ENCODE peak calls at places on chromosomes 11 and 22, in four cellular contexts. One of them, this sample, is unnamed.

GRCh38 chr11:46270707-46271106 is 6.8 kb upstream of the CREB3L1 start:
- DNase-seq in foreskin fibroblast: no peak
- DNase-seq in activated T-helper 1 cell treated with Interleukin-2 at 50 U/mL for 16 hours: no peak
- DNase-seq in coronary artery: no peak
- DNase-seq in this sample: no peak

GRCh38 chr11:46520971-46521745 is 72.7 kb downstream of the AMBRA1 start:
- DNase-seq in coronary artery: no peak
- DNase-seq in foreskin fibroblast: peak
- DNase-seq in activated T-helper 1 cell treated with Interleukin-2 at 50 U/mL for 16 hours: no peak
- DNase-seq in this sample: peak

GRCh38 chr11:123494195-123495050 is 64.4 kb downstream of the GRAMD1B start:
- DNase-seq in coronary artery: no peak
- DNase-seq in activated T-helper 1 cell treated with Interleukin-2 at 50 U/mL for 16 hours: no peak
- DNase-seq in foreskin fibroblast: no peak
- DNase-seq in this sample: no peak

GRCh38 chr22:37329239-37330140 is 47.2 kb downstream of the CYTH4 start:
- DNase-seq in coronary artery: no peak
- DNase-seq in foreskin fibroblast: peak
- DNase-seq in activated T-helper 1 cell treated with Interleukin-2 at 50 U/mL for 16 hours: no peak
- DNase-seq in this sample: peak

GRCh38 chr22:25334091-25334490 is 114.7 kb downstream of the CRYBB2 start:
- DNase-seq in coronary artery: no peak
- DNase-seq in activated T-helper 1 cell treated with Interleukin-2 at 50 U/mL for 16 hours: no peak
- DNase-seq in foreskin fibroblast: no peak
- DNase-seq in this sample: no peak

GRCh38 chr11:121936375-121936774 is 179.6 kb downstream of the BLID start:
- DNase-seq in activated T-helper 1 cell treated with Interleukin-2 at 50 U/mL for 16 hours: no peak
- DNase-seq in coronary artery: no peak
- DNase-seq in foreskin fibroblast: peak
- DNase-seq in this sample: no peak

GRCh38 chr11:47711225-47711624 is 3.9 kb downstream of the AGBL2 start:
- DNase-seq in coronary artery: no peak
- DNase-seq in activated T-helper 1 cell treated with Interleukin-2 at 50 U/mL for 16 hours: no peak
- DNase-seq in foreskin fibroblast: no peak
- DNase-seq in this sample: no peak

GRCh38 chr11:126704144-126704543 is 296.4 kb downstream of the KIRREL3 start:
- DNase-seq in activated T-helper 1 cell treated with Interleukin-2 at 50 U/mL for 16 hours: no peak
- DNase-seq in foreskin fibroblast: no peak
- DNase-seq in coronary artery: no peak
- DNase-seq in this sample: no peak

GRCh38 chr11:64760759-64761417 is 1.1 kb upstream of the PYGM start:
- DNase-seq in foreskin fibroblast: no peak
- DNase-seq in coronary artery: no peak
- DNase-seq in activated T-helper 1 cell treated with Interleukin-2 at 50 U/mL for 16 hours: no peak
- DNase-seq in this sample: no peak

GRCh38 chr11:27720277-27720830 is 20.1 kb upstream of the BDNF start:
- DNase-seq in activated T-helper 1 cell treated with Interleukin-2 at 50 U/mL for 16 hours: no peak
- DNase-seq in foreskin fibroblast: no peak
- DNase-seq in coronary artery: no peak
- DNase-seq in this sample: peak

GRCh38 chr11:69461272-69461962 is 20.0 kb upstream of the LINC01488 start:
- DNase-seq in activated T-helper 1 cell treated with Interleukin-2 at 50 U/mL for 16 hours: no peak
- DNase-seq in coronary artery: no peak
- DNase-seq in foreskin fibroblast: no peak
- DNase-seq in this sample: no peak

GRCh38 chr11:78310500-78310909 is 107.1 kb downstream of the GAB2 start:
- DNase-seq in foreskin fibroblast: no peak
- DNase-seq in activated T-helper 1 cell treated with Interleukin-2 at 50 U/mL for 16 hours: no peak
- DNase-seq in coronary artery: no peak
- DNase-seq in this sample: no peak

GRCh38 chr11:12540075-12540685 is 134.0 kb upstream of the TEAD1 start:
- DNase-seq in coronary artery: no peak
- DNase-seq in activated T-helper 1 cell treated with Interleukin-2 at 50 U/mL for 16 hours: no peak
- DNase-seq in foreskin fibroblast: peak
- DNase-seq in this sample: no peak

GRCh38 chr11:82771781-82772180 is 38.1 kb upstream of the FAM181B start:
- DNase-seq in coronary artery: no peak
- DNase-seq in foreskin fibroblast: no peak
- DNase-seq in activated T-helper 1 cell treated with Interleukin-2 at 50 U/mL for 16 hours: no peak
- DNase-seq in this sample: no peak

GRCh38 chr22:23762866-23763578 is at the start of gene C22orf15:
- DNase-seq in activated T-helper 1 cell treated with Interleukin-2 at 50 U/mL for 16 hours: no peak
- DNase-seq in coronary artery: no peak
- DNase-seq in foreskin fibroblast: no peak
- DNase-seq in this sample: no peak

GRCh38 chr11:3220521-3221407 is 2.2 kb upstream of the MRGPRG start:
- DNase-seq in coronary artery: peak
- DNase-seq in foreskin fibroblast: no peak
- DNase-seq in activated T-helper 1 cell treated with Interleukin-2 at 50 U/mL for 16 hours: no peak
- DNase-seq in this sample: no peak

GRCh38 chr11:6481924-6482275 is 599 bp downstream of the TIMM10B start:
- DNase-seq in coronary artery: no peak
- DNase-seq in activated T-helper 1 cell treated with Interleukin-2 at 50 U/mL for 16 hours: no peak
- DNase-seq in foreskin fibroblast: no peak
- DNase-seq in this sample: no peak

GRCh38 chr11:27783701-27784355 is 83.6 kb upstream of the BDNF start:
- DNase-seq in activated T-helper 1 cell treated with Interleukin-2 at 50 U/mL for 16 hours: no peak
- DNase-seq in foreskin fibroblast: no peak
- DNase-seq in coronary artery: no peak
- DNase-seq in this sample: no peak

GRCh38 chr11:8227156-8228152 is 36.2 kb downstream of the LMO1 start:
- DNase-seq in coronary artery: no peak
- DNase-seq in activated T-helper 1 cell treated with Interleukin-2 at 50 U/mL for 16 hours: no peak
- DNase-seq in foreskin fibroblast: peak
- DNase-seq in this sample: peak

GRCh38 chr11:7969756-7970646 is 4.8 kb upstream of the NLRP10 start:
- DNase-seq in coronary artery: no peak
- DNase-seq in activated T-helper 1 cell treated with Interleukin-2 at 50 U/mL for 16 hours: no peak
- DNase-seq in foreskin fibroblast: no peak
- DNase-seq in this sample: no peak

GRCh38 chr22:26725012-26725676 is 67.8 kb downstream of the MIAT start:
- DNase-seq in activated T-helper 1 cell treated with Interleukin-2 at 50 U/mL for 16 hours: no peak
- DNase-seq in foreskin fibroblast: peak
- DNase-seq in coronary artery: no peak
- DNase-seq in this sample: no peak

GRCh38 chr22:37884420-37884819 is 21.7 kb upstream of the MICALL1 start:
- DNase-seq in activated T-helper 1 cell treated with Interleukin-2 at 50 U/mL for 16 hours: no peak
- DNase-seq in foreskin fibroblast: no peak
- DNase-seq in coronary artery: no peak
- DNase-seq in this sample: no peak

GRCh38 chr22:41919357-41920224 is 4.7 kb upstream of the SHISA8 start:
- DNase-seq in foreskin fibroblast: no peak
- DNase-seq in activated T-helper 1 cell treated with Interleukin-2 at 50 U/mL for 16 hours: no peak
- DNase-seq in coronary artery: no peak
- DNase-seq in this sample: peak

GRCh38 chr11:69567951-69568808 is 72.8 kb upstream of the CCND1 start:
- DNase-seq in activated T-helper 1 cell treated with Interleukin-2 at 50 U/mL for 16 hours: no peak
- DNase-seq in foreskin fibroblast: no peak
- DNase-seq in coronary artery: peak
- DNase-seq in this sample: peak

GRCh38 chr11:12287374-12288211 is 89.8 kb upstream of the PARVA start:
- DNase-seq in activated T-helper 1 cell treated with Interleukin-2 at 50 U/mL for 16 hours: no peak
- DNase-seq in coronary artery: peak
- DNase-seq in foreskin fibroblast: peak
- DNase-seq in this sample: peak

GRCh38 chr11:67420147-67420645 is 4.7 kb downstream of the CARNS1 start:
- DNase-seq in coronary artery: no peak
- DNase-seq in foreskin fibroblast: no peak
- DNase-seq in activated T-helper 1 cell treated with Interleukin-2 at 50 U/mL for 16 hours: no peak
- DNase-seq in this sample: no peak

GRCh38 chr11:119530503-119530902 is 107.5 kb upstream of the THY1 start:
- DNase-seq in foreskin fibroblast: no peak
- DNase-seq in activated T-helper 1 cell treated with Interleukin-2 at 50 U/mL for 16 hours: no peak
- DNase-seq in coronary artery: no peak
- DNase-seq in this sample: no peak

GRCh38 chr11:15113381-15113780 is 1.3 kb upstream of the INSC start:
- DNase-seq in activated T-helper 1 cell treated with Interleukin-2 at 50 U/mL for 16 hours: no peak
- DNase-seq in coronary artery: no peak
- DNase-seq in foreskin fibroblast: no peak
- DNase-seq in this sample: no peak

GRCh38 chr11:33718441-33718840 is 17.8 kb downstream of the CD59 start:
- DNase-seq in activated T-helper 1 cell treated with Interleukin-2 at 50 U/mL for 16 hours: no peak
- DNase-seq in coronary artery: no peak
- DNase-seq in foreskin fibroblast: no peak
- DNase-seq in this sample: no peak

GRCh38 chr11:67489203-67489859 is 6.5 kb downstream of the AIP start:
- DNase-seq in activated T-helper 1 cell treated with Interleukin-2 at 50 U/mL for 16 hours: no peak
- DNase-seq in coronary artery: no peak
- DNase-seq in foreskin fibroblast: no peak
- DNase-seq in this sample: peak

GRCh38 chr22:27513021-27513420 is 288.5 kb downstream of the MN1 start:
- DNase-seq in foreskin fibroblast: no peak
- DNase-seq in activated T-helper 1 cell treated with Interleukin-2 at 50 U/mL for 16 hours: no peak
- DNase-seq in coronary artery: no peak
- DNase-seq in this sample: no peak